ENCODE peak calls at places on chromosomes 5 and 9, in nine cellular contexts. Z is K562, N is heart left ventricle, O is fibroblast of lung, I is hepatocyte, U is left ventricle myocardium inferior, Q is adrenal gland, M is H9, C is esophagus squamous epithelium. T is an unnamed sample. For H3K4me1, H3K9me3 and H3K27me3, the result is how much of the 10 kb centered on the place peaks cover.

GRCh38 chr5:134003064-134003956 is 1.5 kb downstream of the VDAC1 start:
- DNase-seq in U (no peak), N (no peak), I (no peak), O (no peak), Z (peak), M (no peak), Q (no peak), C (no peak), T (peak)

GRCh38 chr5:168734657-168735344 is 155.6 kb upstream of the PANK3 start:
- DNase-seq in U (peak), M (no peak), I (no peak), N (no peak), O (peak), Z (no peak), Q (no peak), C (no peak), T (no peak)

GRCh38 chr9:17625644-17626388 is 47.0 kb downstream of the SH3GL2 start:
- DNase-seq in M (no peak), U (no peak), C (no peak), N (no peak), I (no peak), O (peak), Q (no peak), Z (no peak), T (no peak)

GRCh38 chr5:9196403-9197224 is 349.3 kb downstream of the SEMA5A start:
- DNase-seq in O (peak), N (no peak), I (no peak), U (no peak), Z (peak), M (no peak), C (no peak), Q (no peak), T (no peak)

GRCh38 chr9:70954126-70954525 is 167.3 kb downstream of the TRPM3 start:
- DNase-seq in N (no peak), U (no peak), Q (no peak), I (peak), Z (no peak), O (peak), C (no peak), M (no peak), T (no peak)

GRCh38 chr5:159240301-159240870 is 22.7 kb upstream of the UBLCP1 start:
- DNase-seq in M (no peak), U (no peak), C (no peak), Z (peak), N (no peak), I (no peak), O (peak), Q (no peak), T (no peak)

GRCh38 chr5:64502181-64502580 is 3.6 kb upstream of the RGS7BP start:
- DNase-seq in C (no peak), U (no peak), Q (no peak), N (no peak), M (no peak), I (no peak), Z (no peak), O (no peak), T (no peak)

GRCh38 chr5:109826426-109826825 is 136.7 kb downstream of the MAN2A1 start:
- DNase-seq in C (no peak), N (no peak), U (no peak), Q (no peak), I (peak), M (no peak), O (peak), Z (no peak), T (no peak)

GRCh38 chr9:18543406-18543965 is 69.5 kb downstream of the ADAMTSL1 start:
- DNase-seq in Z (no peak), N (no peak), I (no peak), M (no peak), Q (no peak), C (no peak), O (peak), U (no peak), T (no peak)

GRCh38 chr9:7967093-7967827 is 167.7 kb upstream of the DMAC1 start:
- DNase-seq in M (no peak), I (no peak), O (no peak), N (no peak), U (no peak), Q (no peak), Z (no peak), C (no peak), T (no peak)

GRCh38 chr5:32443145-32443540 is 1.4 kb downstream of the ZFR start:
- DNase-seq in N (no peak), Q (no peak), C (no peak), I (peak), U (no peak), M (no peak), O (peak), Z (peak), T (peak)

GRCh38 chr9:129697956-129698757 is 32.7 kb downstream of the PRRX2 start:
- DNase-seq in O (peak), C (no peak), Q (no peak), U (peak), I (no peak), M (peak), N (peak), Z (no peak), T (no peak)

GRCh38 chr5:65481635-65482271 is at the start of gene ADAMTS6:
- DNase-seq in Z (peak), U (peak), M (peak), C (peak), N (peak), Q (peak), O (peak), I (peak), T (peak)

GRCh38 chr9:128104171-128104618 is 23.3 kb downstream of the PTGES2 start:
- DNase-seq in I (peak), N (peak), O (no peak), C (no peak), Q (no peak), Z (no peak), M (no peak), U (no peak), T (no peak)

GRCh38 chr5:16894236-16895057 is 41.6 kb downstream of the MYO10 start:
- DNase-seq in C (no peak), U (no peak), O (peak), Z (no peak), Q (no peak), M (no peak), N (no peak), I (peak), T (no peak)

GRCh38 chr5:96934291-96934694 is 1.6 kb upstream of the LNPEP start:
- DNase-seq in Z (no peak), U (no peak), O (peak), I (peak), N (no peak), Q (no peak), C (no peak), M (no peak), T (no peak)

GRCh38 chr5:130874861-130875419 is 290.1 kb downstream of the HINT1 start:
- DNase-seq in C (no peak), O (no peak), Z (no peak), I (no peak), N (no peak), U (no peak), M (no peak), Q (no peak), T (no peak)

GRCh38 chr5:159660401-159660800 is 255.9 kb upstream of the ADRA1B start:
- DNase-seq in U (no peak), O (peak), I (peak), M (no peak), C (no peak), Q (no peak), Z (peak), N (no peak), T (no peak)

GRCh38 chr9:134283111-134283515 is 43.1 kb upstream of the RXRA start:
- DNase-seq in C (no peak), N (peak), M (no peak), I (peak), Q (no peak), U (peak), Z (no peak), O (peak), T (no peak)

GRCh38 chr5:132446621-132447020 is 44.0 kb downstream of the IRF1 start:
- DNase-seq in C (no peak), N (peak), Z (no peak), Q (peak), O (peak), M (no peak), I (no peak), U (peak), T (no peak)

GRCh38 chr5:147835386-147835798 is 3.9 kb upstream of the SPINK1 start:
- DNase-seq in O (peak), I (peak), U (no peak), C (no peak), N (no peak), Z (no peak), Q (no peak), M (no peak), T (no peak)

GRCh38 chr5:149367972-149368645 is 10.3 kb downstream of the PCYOX1L start:
- DNase-seq in U (no peak), Z (no peak), C (no peak), Q (no peak), O (no peak), I (no peak), N (no peak), M (no peak), T (no peak)

GRCh38 chr5:1209896-1210776 is 8.7 kb downstream of the SLC6A19 start:
- DNase-seq in U (no peak), M (no peak), C (no peak), Z (no peak), I (no peak), N (peak), Q (no peak), O (no peak), T (no peak)

GRCh38 chr5:124649548-124650501 is 96.6 kb downstream of the ZNF608 start:
- DNase-seq in I (peak), N (peak), M (no peak), Q (peak), Z (peak), O (peak), C (peak), U (peak), T (peak)

GRCh38 chr5:124652514-124652819 is 94.0 kb downstream of the ZNF608 start:
- DNase-seq in I (no peak), O (no peak), U (no peak), M (no peak), Q (no peak), Z (no peak), N (no peak), C (no peak), T (no peak)

GRCh38 chr5:124651663-124652513 is 94.6 kb downstream of the ZNF608 start:
- DNase-seq in Z (peak), N (peak), M (peak), Q (peak), O (peak), I (peak), U (peak), C (no peak), T (no peak)

GRCh38 chr5:124652892-124653441 is 93.5 kb downstream of the ZNF608 start:
- DNase-seq in N (no peak), I (no peak), C (no peak), M (no peak), Q (no peak), Z (no peak), O (no peak), U (no peak), T (no peak)

GRCh38 chr5:124650960-124651662 is 95.3 kb downstream of the ZNF608 start:
- DNase-seq in C (no peak), O (no peak), N (no peak), Z (no peak), Q (no peak), U (no peak), I (no peak), M (no peak), T (no peak)
- H3K4me1 ChIP-seq in C (under half), O (under half), N (half or more), Z (half or more), Q (under half), U (half or more), I (half or more), M (under half), T (under half)

GRCh38 chr9:35470894-35471293 is 19.0 kb upstream of the RUSC2 start:
- DNase-seq in Q (no peak), Z (no peak), C (no peak), I (no peak), M (no peak), O (peak), U (no peak), N (no peak), T (no peak)
- H3K9me3 ChIP-seq in Q (under half), Z (under half), C (under half), I (under half), M (under half), O (under half), U (under half), N (under half), T (under half)

GRCh38 chr9:135604437-135605237 is 34.7 kb downstream of the GLT6D1 start:
- DNase-seq in N (peak), Z (no peak), O (no peak), C (no peak), U (peak), Q (peak), M (peak), I (no peak), T (peak)

GRCh38 chr9:135601988-135602387 is 37.4 kb downstream of the GLT6D1 start:
- DNase-seq in I (no peak), Q (no peak), Z (no peak), O (no peak), C (no peak), N (no peak), U (no peak), M (no peak), T (no peak)

GRCh38 chr9:135596211-135596610 is 34.7 kb downstream of the PAEP start:
- DNase-seq in I (peak), N (no peak), U (no peak), O (no peak), M (no peak), Q (no peak), Z (no peak), C (no peak), T (no peak)

GRCh38 chr9:135602789-135603481 is 36.4 kb downstream of the GLT6D1 start:
- DNase-seq in I (peak), U (peak), N (peak), O (peak), C (no peak), Z (peak), Q (peak), M (peak), T (peak)

GRCh38 chr9:135600296-135600805 is 38.8 kb downstream of the PAEP start:
- DNase-seq in C (no peak), Q (no peak), Z (no peak), O (no peak), I (no peak), U (no peak), M (no peak), N (no peak), T (no peak)
- H3K27me3 ChIP-seq in C (under half), Q (under half), Z (under half), O (under half), I (under half), U (half or more), M (under half), N (under half), T (under half)

DNA sequence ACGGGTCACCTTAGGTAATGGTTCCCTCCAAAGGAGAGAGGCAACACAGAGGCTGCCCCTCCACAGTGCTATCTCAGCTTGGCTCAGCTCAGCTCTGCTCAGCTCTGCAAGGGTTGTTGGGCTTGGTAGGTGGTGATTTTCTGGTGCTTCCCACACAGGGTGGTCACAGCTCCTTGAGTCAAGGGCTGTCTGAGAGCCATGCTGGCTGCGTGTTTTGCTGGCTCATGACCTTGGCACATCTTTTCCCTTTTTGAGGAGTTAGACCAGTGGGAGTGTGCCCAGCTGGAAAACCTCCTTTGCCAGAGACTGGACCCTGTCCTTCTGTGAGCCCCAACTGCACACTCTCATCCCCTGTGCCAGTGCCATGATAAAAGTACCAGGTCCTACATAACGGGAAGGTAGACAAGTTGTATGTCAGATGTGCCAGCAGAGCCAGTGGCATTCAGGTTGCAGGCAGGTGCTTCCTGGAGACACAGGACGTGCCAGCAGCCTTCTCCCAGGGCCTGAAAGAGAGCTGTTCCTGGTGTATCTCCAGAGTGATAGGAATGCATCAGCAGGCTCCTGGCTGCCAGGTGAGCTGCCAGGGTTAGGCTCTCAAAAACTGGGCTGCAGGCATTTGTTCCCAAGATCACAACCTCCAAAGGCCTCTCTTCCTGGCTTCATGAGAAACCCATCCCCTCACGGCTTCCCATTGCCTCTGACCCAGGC is 118.6 kb upstream of the CXCL14 start:
- DNase-seq in N (no peak), Z (no peak), C (no peak), M (peak), U (no peak), I (peak), O (no peak), Q (no peak), T (no peak)
- H3K4me1 ChIP-seq in N (under half), Z (under half), C (under half), M (under half), U (under half), I (under half), O (under half), Q (under half), T (under half)

DNA sequence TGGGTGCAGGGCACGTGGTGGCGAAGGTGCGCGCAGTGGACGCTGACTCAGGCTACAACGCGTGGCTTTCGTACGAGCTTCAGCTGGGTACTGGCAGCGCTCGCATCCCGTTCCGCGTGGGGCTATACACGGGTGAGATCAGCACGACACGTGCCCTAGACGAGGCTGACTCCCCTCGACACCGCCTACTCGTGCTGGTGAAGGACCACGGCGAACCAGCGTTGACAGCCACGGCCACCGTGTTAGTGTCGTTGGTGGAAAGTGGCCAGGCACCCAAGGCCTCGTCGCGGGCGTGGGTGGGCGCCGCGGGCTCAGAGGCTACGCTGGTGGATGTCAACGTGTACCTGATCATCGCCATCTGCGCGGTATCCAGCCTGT is 2.1 kb downstream of the PCDHA2 start:
- DNase-seq in Q (no peak), U (no peak), C (no peak), I (no peak), M (no peak), Z (no peak), O (no peak), N (no peak), T (no peak)
- H3K9me3 ChIP-seq in Q (under half), U (half or more), C (under half), I (under half), M (under half), Z (under half), O (under half), N (under half), T (under half)

DNA sequence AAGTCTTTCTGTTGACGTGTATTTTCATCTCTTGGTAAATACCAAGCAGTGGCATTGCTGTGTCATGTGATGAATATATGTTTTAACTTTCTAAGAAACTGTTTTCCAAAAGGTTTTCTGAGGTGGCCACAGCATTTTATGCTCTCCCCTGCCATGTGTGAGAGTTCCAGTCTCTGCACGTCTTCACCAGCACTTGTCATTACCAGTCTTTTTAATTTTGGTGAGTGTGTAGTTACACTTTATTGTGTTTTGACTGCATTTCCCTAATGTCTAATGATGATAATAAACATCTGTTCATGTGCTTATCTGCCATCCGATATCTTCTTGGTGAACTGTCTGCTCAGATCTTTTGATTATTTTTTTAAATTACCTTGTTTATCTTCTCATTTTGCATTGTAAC is 27.4 kb upstream of the GADD45G start:
- DNase-seq in O (no peak), U (no peak), C (no peak), N (no peak), Q (no peak), M (no peak), Z (no peak), I (no peak), T (no peak)
- H3K27me3 ChIP-seq in O (under half), U (half or more), C (under half), N (under half), Q (under half), M (under half), Z (under half), I (under half), T (under half)

GRCh38 chr9:5622019-5622418 is 6.9 kb upstream of the RIC1 start:
- DNase-seq in O (peak), Z (no peak), U (no peak), N (no peak), I (peak), Q (no peak), M (no peak), C (no peak), T (no peak)

GRCh38 chr9:5625916-5626315 is 3.0 kb upstream of the RIC1 start:
- DNase-seq in N (no peak), O (no peak), C (no peak), M (no peak), Z (no peak), Q (no peak), U (no peak), I (no peak), T (no peak)

GRCh38 chr9:5621327-5621726 is 7.6 kb upstream of the RIC1 start:
- DNase-seq in U (no peak), Z (no peak), C (no peak), N (no peak), Q (no peak), M (no peak), O (peak), I (no peak), T (no peak)

GRCh38 chr9:5626727-5627634 is 1.9 kb upstream of the RIC1 start:
- DNase-seq in Z (peak), M (no peak), U (peak), O (peak), I (peak), N (peak), C (no peak), Q (no peak), T (peak)

GRCh38 chr9:5624655-5625054 is 4.3 kb upstream of the RIC1 start:
- DNase-seq in I (no peak), O (no peak), C (no peak), Z (no peak), M (no peak), N (no peak), U (no peak), Q (no peak), T (no peak)
- H3K4me1 ChIP-seq in I (under half), O (under half), C (under half), Z (under half), M (under half), N (half or more), U (half or more), Q (under half), T (under half)

DNA sequence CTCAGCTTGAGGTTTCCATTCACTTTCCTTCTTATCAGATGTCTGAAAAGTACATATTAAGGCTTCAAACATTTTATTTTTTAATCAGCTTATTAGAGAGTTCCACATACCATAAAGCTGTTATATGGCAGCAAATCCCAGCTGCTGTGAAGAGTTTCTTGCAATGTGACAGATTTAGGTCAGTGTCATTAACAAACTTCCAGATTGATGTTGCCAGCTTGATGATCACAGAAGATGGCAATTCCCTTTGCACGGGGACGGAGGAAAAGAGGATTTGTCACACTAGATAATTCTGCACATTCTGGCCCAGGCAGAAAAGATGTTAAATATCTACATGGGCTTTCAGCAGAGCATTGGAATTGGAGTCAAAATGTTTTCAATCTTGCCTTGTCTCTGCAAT is 215.8 kb downstream of the BRINP1 start:
- DNase-seq in N (no peak), I (no peak), O (no peak), Q (no peak), C (no peak), M (no peak), Z (no peak), U (no peak), T (no peak)
- H3K9me3 ChIP-seq in N (under half), I (under half), O (under half), Q (under half), C (under half), M (under half), Z (under half), U (under half), T (under half)

T was measured in CD8-positive, alpha-beta memory T cell.